ENCODE peak calls at places on chromosomes 13 and 19, in four cellular contexts. One of them, this sample, is unnamed.

GRCh38 chr13:113628291-113629270 is 29.4 kb downstream of the ATP4B start:
- DNase-seq in sciatic nerve: peak; percentile 49
- DNase-seq in substantia nigra: no peak
- DNase-seq in kidney epithelial cell: no peak
- DNase-seq in this sample: no peak

GRCh38 chr13:77429320-77430142 is 102.6 kb upstream of the MYCBP2 start:
- DNase-seq in kidney epithelial cell: no peak
- DNase-seq in sciatic nerve: no peak
- DNase-seq in substantia nigra: no peak
- DNase-seq in this sample: no peak

GRCh38 chr19:13781547-13781946 is 7.3 kb downstream of the C19orf53 start:
- DNase-seq in substantia nigra: no peak
- DNase-seq in sciatic nerve: peak; percentile 86
- DNase-seq in kidney epithelial cell: no peak
- DNase-seq in this sample: no peak

GRCh38 chr19:33235269-33235995 is 9.8 kb upstream of the SLC7A10 start:
- DNase-seq in sciatic nerve: peak; percentile 92
- DNase-seq in substantia nigra: no peak
- DNase-seq in kidney epithelial cell: no peak
- DNase-seq in this sample: peak; percentile 94

GRCh38 chr13:39960206-39960605 is 304.7 kb downstream of the COG6 start:
- DNase-seq in kidney epithelial cell: no peak
- DNase-seq in substantia nigra: no peak
- DNase-seq in sciatic nerve: no peak
- DNase-seq in this sample: no peak

GRCh38 chr19:53333071-53333465 is 481 bp upstream of the ZNF845 start:
- DNase-seq in sciatic nerve: peak; percentile 61
- DNase-seq in kidney epithelial cell: no peak
- DNase-seq in substantia nigra: no peak
- DNase-seq in this sample: no peak

GRCh38 chr19:35712910-35713845 is 4.6 kb upstream of the KMT2B start:
- DNase-seq in substantia nigra: no peak
- DNase-seq in sciatic nerve: no peak
- DNase-seq in kidney epithelial cell: no peak
- DNase-seq in this sample: no peak

GRCh38 chr13:66348745-66349720 is 881.1 kb downstream of the PCDH9 start:
- DNase-seq in kidney epithelial cell: no peak
- DNase-seq in substantia nigra: no peak
- DNase-seq in sciatic nerve: no peak
- DNase-seq in this sample: no peak

GRCh38 chr13:21435710-21436151 is 23.4 kb downstream of the ZDHHC20 start:
- DNase-seq in kidney epithelial cell: peak; percentile 75
- DNase-seq in substantia nigra: peak; percentile 3
- DNase-seq in sciatic nerve: no peak
- DNase-seq in this sample: no peak

GRCh38 chr13:24116103-24116502 is 44.4 kb upstream of the SPATA13 start:
- DNase-seq in substantia nigra: no peak
- DNase-seq in kidney epithelial cell: no peak
- DNase-seq in sciatic nerve: no peak
- DNase-seq in this sample: no peak

GRCh38 chr13:24196593-24197197 is 36.2 kb downstream of the SPATA13 start:
- DNase-seq in sciatic nerve: no peak
- DNase-seq in substantia nigra: no peak
- DNase-seq in kidney epithelial cell: no peak
- DNase-seq in this sample: no peak

GRCh38 chr13:73109288-73109899 is 50.6 kb downstream of the KLF5 start:
- DNase-seq in substantia nigra: no peak
- DNase-seq in sciatic nerve: no peak
- DNase-seq in kidney epithelial cell: no peak
- DNase-seq in this sample: no peak

This sample was measured in HuH-7.